ENCODE peak calls at places on chromosomes 4 and X, in seven cellular contexts. One of them, this sample, is unnamed.

GRCh38 chr4:154958621-154959358 is 177.7 kb downstream of the RBM46 start:
- DNase-seq in H1: no peak
- DNase-seq in A549: no peak
- DNase-seq in HCT116: no peak
- DNase-seq in K562: no peak
- DNase-seq in HepG2: no peak
- DNase-seq in GM12878: no peak
- DNase-seq in this sample: no peak

GRCh38 chrX:154372612-154373022 is 1.8 kb downstream of the FLNA start:
- DNase-seq in H1: no peak
- DNase-seq in A549: peak
- DNase-seq in HCT116: no peak
- DNase-seq in K562: no peak
- DNase-seq in HepG2: peak
- DNase-seq in GM12878: peak
- DNase-seq in this sample: peak

GRCh38 chr4:72604324-72604723 is 35.3 kb upstream of the ADAMTS3 start:
- DNase-seq in H1: no peak
- DNase-seq in A549: no peak
- DNase-seq in HCT116: no peak
- DNase-seq in K562: no peak
- DNase-seq in HepG2: no peak
- DNase-seq in GM12878: no peak
- DNase-seq in this sample: no peak

GRCh38 chr4:13635281-13635799 is 7.8 kb upstream of the BOD1L1 start:
- DNase-seq in H1: no peak
- DNase-seq in A549: no peak
- DNase-seq in HCT116: no peak
- DNase-seq in K562: no peak
- DNase-seq in HepG2: no peak
- DNase-seq in GM12878: no peak
- DNase-seq in this sample: no peak

GRCh38 chr4:14529653-14530052 is 472.6 kb upstream of the CPEB2 start:
- DNase-seq in H1: peak
- DNase-seq in A549: peak
- DNase-seq in HCT116: no peak
- DNase-seq in K562: no peak
- DNase-seq in HepG2: no peak
- DNase-seq in GM12878: no peak
- DNase-seq in this sample: no peak

GRCh38 chr4:14644568-14645282 is 357.6 kb upstream of the CPEB2 start:
- DNase-seq in H1: no peak
- DNase-seq in A549: no peak
- DNase-seq in HCT116: no peak
- DNase-seq in K562: no peak
- DNase-seq in HepG2: no peak
- DNase-seq in GM12878: no peak
- DNase-seq in this sample: no peak

GRCh38 chr4:7564242-7564641 is 129.5 kb upstream of the PSAPL1 start:
- DNase-seq in H1: no peak
- DNase-seq in A549: no peak
- DNase-seq in HCT116: no peak
- DNase-seq in K562: no peak
- DNase-seq in HepG2: peak
- DNase-seq in GM12878: no peak
- DNase-seq in this sample: no peak

GRCh38 chrX:47540754-47541538 is 20.1 kb upstream of the ARAF start:
- DNase-seq in H1: peak
- DNase-seq in A549: peak
- DNase-seq in HCT116: peak
- DNase-seq in K562: peak
- DNase-seq in HepG2: peak
- DNase-seq in GM12878: no peak
- DNase-seq in this sample: peak

GRCh38 chr4:60389636-60390035 is 810.5 kb upstream of the ADGRL3 start:
- DNase-seq in H1: no peak
- DNase-seq in A549: no peak
- DNase-seq in HCT116: no peak
- DNase-seq in K562: no peak
- DNase-seq in HepG2: no peak
- DNase-seq in GM12878: no peak
- DNase-seq in this sample: no peak

GRCh38 chr4:11456441-11456840 is 27.7 kb upstream of the HS3ST1 start:
- DNase-seq in H1: no peak
- DNase-seq in A549: no peak
- DNase-seq in HCT116: no peak
- DNase-seq in K562: no peak
- DNase-seq in HepG2: no peak
- DNase-seq in GM12878: no peak
- DNase-seq in this sample: no peak

GRCh38 chr4:79964020-79964714 is 108.9 kb downstream of the ANTXR2 start:
- DNase-seq in H1: no peak
- DNase-seq in A549: no peak
- DNase-seq in HCT116: no peak
- DNase-seq in K562: no peak
- DNase-seq in HepG2: no peak
- DNase-seq in GM12878: no peak
- DNase-seq in this sample: no peak

GRCh38 chrX:115364625-115365024 is 75.1 kb downstream of the LUZP4 start:
- DNase-seq in H1: no peak
- DNase-seq in A549: no peak
- DNase-seq in HCT116: no peak
- DNase-seq in K562: no peak
- DNase-seq in HepG2: peak
- DNase-seq in GM12878: no peak
- DNase-seq in this sample: peak

DNA sequence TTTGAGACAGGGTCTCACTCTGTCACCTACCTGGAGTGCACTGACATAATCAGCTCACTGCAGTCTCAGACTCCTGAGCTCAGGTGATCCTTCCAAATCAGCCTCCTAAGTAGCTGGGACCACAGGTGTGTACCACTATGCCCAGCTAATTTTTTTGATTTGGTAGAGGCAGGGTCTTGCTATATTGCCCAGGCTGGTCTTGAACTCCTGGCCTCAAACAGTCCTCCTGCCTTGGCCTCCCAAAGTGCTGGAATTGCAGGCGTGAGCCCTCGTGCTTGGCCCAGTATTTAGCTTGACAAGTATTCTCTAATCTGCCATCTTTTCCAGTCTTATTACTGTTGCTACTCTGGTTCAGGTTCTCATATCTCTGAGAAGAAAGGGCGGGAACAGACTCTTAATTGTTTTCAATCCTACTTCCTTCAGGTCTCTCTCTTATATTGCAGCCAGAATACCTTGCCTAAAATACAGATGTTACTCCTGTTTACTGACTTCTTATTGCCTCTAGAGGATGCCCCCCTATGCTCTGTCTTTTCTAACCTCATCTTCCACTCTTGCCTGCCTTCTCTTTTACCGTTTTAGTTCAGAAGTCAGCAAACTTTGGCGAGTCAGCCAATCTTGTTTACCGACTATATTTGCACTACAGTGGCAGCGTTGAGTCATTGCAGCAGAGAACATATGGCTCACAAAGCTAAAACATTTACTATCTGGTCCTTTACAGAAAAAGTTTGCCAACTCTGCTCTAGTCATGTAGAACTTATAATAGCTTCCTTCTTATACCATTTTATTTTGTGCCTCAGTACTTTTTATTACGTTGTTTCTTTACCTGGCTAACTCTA is 19.0 kb downstream of the MRPL1 start:
- DNase-seq in H1: no peak
- DNase-seq in A549: peak
- DNase-seq in HCT116: no peak
- DNase-seq in K562: no peak
- DNase-seq in HepG2: peak
- DNase-seq in GM12878: no peak
- DNase-seq in this sample: peak
- TF ChIP-seq POLR2A in H1: no peak
- TF ChIP-seq POLR2A in A549: no peak
- TF ChIP-seq POLR2A in HCT116: no peak
- TF ChIP-seq POLR2A in K562: no peak
- TF ChIP-seq POLR2A in HepG2: no peak
- TF ChIP-seq POLR2A in GM12878: no peak
- TF ChIP-seq POLR2A in this sample: no peak

GRCh38 chr4:87044511-87045369 is 109.9 kb downstream of the AFF1 start:
- DNase-seq in H1: no peak
- DNase-seq in A549: no peak
- DNase-seq in HCT116: no peak
- DNase-seq in K562: peak
- DNase-seq in HepG2: no peak
- DNase-seq in GM12878: no peak
- DNase-seq in this sample: no peak
- TF ChIP-seq RAD21 in H1: no peak
- TF ChIP-seq RAD21 in A549: no peak
- TF ChIP-seq RAD21 in HCT116: no peak
- TF ChIP-seq RAD21 in K562: no peak
- TF ChIP-seq RAD21 in HepG2: no peak
- TF ChIP-seq RAD21 in GM12878: no peak
- TF ChIP-seq RAD21 in this sample: no peak

DNA sequence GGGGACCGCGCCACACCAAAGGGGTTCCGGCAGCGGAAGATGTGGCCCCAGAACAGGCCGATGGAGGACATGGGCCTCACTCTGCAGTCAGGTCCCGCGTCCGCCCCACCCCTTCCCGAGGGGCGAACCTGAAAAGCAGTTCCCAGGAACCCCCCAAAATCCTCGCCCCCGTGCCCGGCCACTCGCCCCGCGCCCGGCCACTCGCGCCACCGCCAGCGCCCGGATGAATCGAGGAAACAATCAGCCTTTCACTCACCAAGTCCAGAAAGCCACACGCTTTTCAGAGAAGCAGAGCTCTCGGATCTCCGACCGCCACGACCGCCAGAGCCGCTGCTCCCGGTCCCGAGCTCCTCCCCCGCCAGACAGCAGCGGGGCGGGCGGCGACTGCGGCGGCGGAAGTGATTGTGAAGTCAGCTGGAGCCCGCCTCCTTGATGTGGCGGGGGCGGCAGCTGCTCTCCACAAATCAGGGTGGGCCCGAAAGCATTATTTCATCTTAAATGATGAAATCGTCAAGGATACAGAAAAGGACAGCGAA is at the start of gene PJA1:
- DNase-seq in H1: peak
- DNase-seq in A549: peak
- DNase-seq in HCT116: no peak
- DNase-seq in K562: peak
- DNase-seq in HepG2: peak
- DNase-seq in GM12878: no peak
- DNase-seq in this sample: peak
- TF ChIP-seq POLR2A in H1: no peak
- TF ChIP-seq POLR2A in A549: peak
- TF ChIP-seq POLR2A in HCT116: no peak
- TF ChIP-seq POLR2A in K562: peak
- TF ChIP-seq POLR2A in HepG2: peak
- TF ChIP-seq POLR2A in GM12878: peak
- TF ChIP-seq POLR2A in this sample: peak

GRCh38 chrX:69179380-69179911 is 14.2 kb upstream of the PJA1 start:
- DNase-seq in H1: no peak
- DNase-seq in A549: no peak
- DNase-seq in HCT116: no peak
- DNase-seq in K562: no peak
- DNase-seq in HepG2: no peak
- DNase-seq in GM12878: no peak
- DNase-seq in this sample: peak
- TF ChIP-seq RAD21 in H1: no peak
- TF ChIP-seq RAD21 in A549: no peak
- TF ChIP-seq RAD21 in HCT116: no peak
- TF ChIP-seq RAD21 in K562: no peak
- TF ChIP-seq RAD21 in HepG2: no peak
- TF ChIP-seq RAD21 in GM12878: no peak
- TF ChIP-seq RAD21 in this sample: no peak

GRCh38 chrX:129682979-129683378 is 28.2 kb upstream of the APLN start:
- DNase-seq in H1: no peak
- DNase-seq in A549: no peak
- DNase-seq in HCT116: no peak
- DNase-seq in K562: no peak
- DNase-seq in HepG2: no peak
- DNase-seq in GM12878: no peak
- DNase-seq in this sample: no peak

GRCh38 chrX:129678881-129679195 is 24.1 kb upstream of the APLN start:
- DNase-seq in H1: no peak
- DNase-seq in A549: no peak
- DNase-seq in HCT116: no peak
- DNase-seq in K562: no peak
- DNase-seq in HepG2: no peak
- DNase-seq in GM12878: no peak
- DNase-seq in this sample: no peak

GRCh38 chrX:129679856-129680255 is 25.1 kb upstream of the APLN start:
- DNase-seq in H1: no peak
- DNase-seq in A549: no peak
- DNase-seq in HCT116: no peak
- DNase-seq in K562: no peak
- DNase-seq in HepG2: no peak
- DNase-seq in GM12878: no peak
- DNase-seq in this sample: peak

DNA sequence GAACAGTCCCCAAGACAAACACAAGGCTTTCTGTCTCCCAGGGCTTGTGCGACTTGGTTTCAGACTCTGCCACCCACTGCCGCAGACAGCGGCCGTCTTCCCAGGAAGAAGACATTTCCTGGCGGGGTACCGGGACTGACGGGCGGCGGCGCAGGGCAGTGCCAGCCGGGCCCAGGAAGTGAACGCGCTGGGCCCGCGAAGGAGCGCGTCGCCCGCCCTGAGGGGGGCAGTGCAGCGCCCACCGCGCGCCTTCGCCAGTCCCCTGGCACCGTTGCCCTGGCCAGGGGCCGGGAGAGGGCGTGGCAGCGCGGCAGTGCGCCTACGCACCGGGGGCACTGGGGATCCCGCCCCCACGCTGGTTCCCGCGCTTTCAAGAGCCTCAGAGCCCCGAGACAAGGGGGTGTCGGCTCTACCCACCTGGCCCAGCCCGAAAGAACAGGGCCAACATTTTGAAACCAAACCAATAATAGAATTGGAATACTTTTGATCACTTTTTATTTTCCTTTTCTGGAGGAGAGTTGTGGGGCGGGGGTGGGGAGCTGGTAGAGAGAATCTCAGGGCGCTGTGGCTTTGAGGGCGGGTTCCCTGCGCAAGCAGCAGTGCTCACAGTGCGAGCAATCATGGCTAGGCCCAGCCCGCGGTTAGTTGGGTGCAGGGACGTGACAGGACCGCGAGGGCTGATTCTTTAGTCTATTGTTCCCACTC is 23.6 kb upstream of the APLN start:
- DNase-seq in H1: no peak
- DNase-seq in A549: peak
- DNase-seq in HCT116: no peak
- DNase-seq in K562: no peak
- DNase-seq in HepG2: no peak
- DNase-seq in GM12878: no peak
- DNase-seq in this sample: no peak
- TF ChIP-seq POLR2A in H1: no peak
- TF ChIP-seq POLR2A in A549: peak
- TF ChIP-seq POLR2A in HCT116: no peak
- TF ChIP-seq POLR2A in K562: no peak
- TF ChIP-seq POLR2A in HepG2: no peak
- TF ChIP-seq POLR2A in GM12878: no peak
- TF ChIP-seq POLR2A in this sample: no peak

GRCh38 chr4:182680196-182680771 is 236.9 kb downstream of the DCTD start:
- DNase-seq in H1: no peak
- DNase-seq in A549: no peak
- DNase-seq in HCT116: no peak
- DNase-seq in K562: no peak
- DNase-seq in HepG2: no peak
- DNase-seq in GM12878: no peak
- DNase-seq in this sample: no peak
- TF ChIP-seq RAD21 in H1: no peak
- TF ChIP-seq RAD21 in A549: no peak
- TF ChIP-seq RAD21 in HCT116: no peak
- TF ChIP-seq RAD21 in K562: no peak
- TF ChIP-seq RAD21 in HepG2: no peak
- TF ChIP-seq RAD21 in GM12878: no peak
- TF ChIP-seq RAD21 in this sample: no peak

GRCh38 chr4:25913851-25914669 is at the start of gene SMIM20:
- DNase-seq in H1: peak
- DNase-seq in A549: peak
- DNase-seq in HCT116: peak
- DNase-seq in K562: peak
- DNase-seq in HepG2: peak
- DNase-seq in GM12878: peak
- DNase-seq in this sample: peak
- TF ChIP-seq POLR2A in H1: peak
- TF ChIP-seq POLR2A in A549: peak
- TF ChIP-seq POLR2A in HCT116: peak
- TF ChIP-seq POLR2A in K562: peak
- TF ChIP-seq POLR2A in HepG2: peak
- TF ChIP-seq POLR2A in GM12878: peak
- TF ChIP-seq POLR2A in this sample: peak

This sample was measured in IMR-90.